ENCODE peak calls at places on chromosomes 13 and 19, in six cellular contexts. R, E, P, A, Z and S are unnamed samples.

GRCh38 chr19:48970923-48971395 is 5.8 kb downstream of the FTL start:
- DNase-seq in E (peak), R (peak), P (peak), A (peak), Z (peak), S (no peak)

GRCh38 chr13:43464578-43465264 is 322.1 kb downstream of the ENOX1 start:
- DNase-seq in R (no peak), A (no peak), E (no peak), P (no peak), Z (no peak), S (no peak)

GRCh38 chr19:57779220-57779845 is 9.9 kb downstream of the ZNF586 start:
- DNase-seq in P (no peak), Z (no peak), E (no peak), A (no peak), R (no peak), S (no peak)

GRCh38 chr19:1073956-1074511 is 7.1 kb downstream of the ARHGAP45 start:
- DNase-seq in Z (no peak), E (no peak), P (no peak), R (no peak), A (no peak), S (no peak)

GRCh38 chr13:91247768-91248167 is 99.7 kb upstream of the MIR17HG start:
- DNase-seq in Z (no peak), P (no peak), R (peak), E (no peak), A (no peak), S (no peak)

GRCh38 chr19:36775768-36776167 is 3.2 kb upstream of the ZNF850 start:
- DNase-seq in R (no peak), E (no peak), P (no peak), A (no peak), Z (no peak), S (no peak)

GRCh38 chr13:114319441-114319871 is 5.2 kb downstream of the CHAMP1 start:
- DNase-seq in P (no peak), Z (no peak), A (peak), E (no peak), R (no peak), S (no peak)

GRCh38 chr19:5492281-5492812 is 37.1 kb downstream of the ZNRF4 start:
- DNase-seq in Z (no peak), P (no peak), E (no peak), A (no peak), R (no peak), S (no peak)

GRCh38 chr19:3378352-3379146 is 12.2 kb downstream of the NFIC start:
- DNase-seq in R (no peak), P (no peak), Z (no peak), E (no peak), A (no peak), S (no peak)

GRCh38 chr13:42047561-42048322 is 706 bp upstream of the DGKH start:
- DNase-seq in R (peak), A (peak), P (peak), E (no peak), Z (peak), S (peak)

GRCh38 chr19:2212861-2213711 is 23.0 kb downstream of the PLEKHJ1 start:
- DNase-seq in P (no peak), A (no peak), R (no peak), Z (no peak), E (no peak), S (no peak)

GRCh38 chr19:39238209-39238608 is 6.6 kb downstream of the IFNL3 start:
- DNase-seq in A (no peak), P (no peak), R (no peak), Z (no peak), E (no peak), S (no peak)

GRCh38 chr19:13961826-13962737 is 9.8 kb downstream of the DCAF15 start:
- DNase-seq in Z (no peak), R (no peak), P (no peak), A (no peak), E (no peak), S (no peak)

GRCh38 chr19:872266-872951 is 12.9 kb downstream of the CFD start:
- DNase-seq in A (no peak), P (no peak), E (peak), R (peak), Z (peak), S (no peak)

GRCh38 chr13:42893346-42893745 is 98.7 kb downstream of the EPSTI1 start:
- DNase-seq in A (no peak), R (peak), Z (no peak), P (no peak), E (no peak), S (no peak)

GRCh38 chr19:38319421-38320258 is at the start of gene KCNK6:
- DNase-seq in R (no peak), P (no peak), A (no peak), E (no peak), Z (peak), S (no peak)

GRCh38 chr13:48186722-48187121 is 46.3 kb upstream of the ITM2B start:
- DNase-seq in A (no peak), R (no peak), P (no peak), E (no peak), Z (no peak), S (no peak)

GRCh38 chr19:5225486-5226345 is 114.9 kb downstream of the PTPRS start:
- DNase-seq in A (no peak), R (peak), P (no peak), E (no peak), Z (peak), S (no peak)

GRCh38 chr13:110759710-110760109 is 46.2 kb downstream of the ING1 start:
- DNase-seq in R (no peak), E (no peak), Z (no peak), A (no peak), P (no peak), S (no peak)

GRCh38 chr13:24272452-24273161 is 36.8 kb upstream of the C1QTNF9 start:
- DNase-seq in E (no peak), Z (peak), R (no peak), P (no peak), A (no peak), S (peak)

GRCh38 chr19:33226550-33227241 is 1.0 kb upstream of the SLC7A10 start:
- DNase-seq in E (no peak), Z (peak), A (no peak), P (no peak), R (peak), S (peak)

GRCh38 chr13:111210488-111210887 is 95.4 kb downstream of the ARHGEF7 start:
- DNase-seq in A (peak), P (peak), Z (no peak), R (no peak), E (no peak), S (no peak)

GRCh38 chr19:55579766-55580621 is 654 bp downstream of the ZNF579 start:
- DNase-seq in P (peak), A (no peak), E (no peak), Z (peak), R (no peak), S (no peak)

GRCh38 chr13:39025433-39025839 is 12.5 kb downstream of the PROSER1 start:
- DNase-seq in E (no peak), A (no peak), Z (no peak), P (no peak), R (no peak), S (no peak)

GRCh38 chr19:53531457-53531856 is 6.5 kb upstream of the ZNF331 start:
- DNase-seq in R (no peak), P (no peak), A (no peak), E (no peak), Z (no peak), S (no peak)

GRCh38 chr19:35908977-35909683 is 1.0 kb upstream of the TYROBP start:
- DNase-seq in Z (no peak), E (no peak), R (no peak), P (no peak), A (no peak), S (peak)

GRCh38 chr19:51471527-51471926 is 6.8 kb upstream of the CEACAM18 start:
- DNase-seq in E (no peak), Z (no peak), R (no peak), P (no peak), A (no peak), S (no peak)

GRCh38 chr13:36432106-36432544 is at the start of gene CCNA1:
- DNase-seq in Z (peak), A (no peak), R (no peak), E (no peak), P (no peak), S (peak)

GRCh38 chr13:74987124-74987690 is 494.8 kb downstream of the TBC1D4 start:
- DNase-seq in Z (no peak), E (no peak), A (no peak), P (no peak), R (no peak), S (no peak)

GRCh38 chr13:111519041-111519440 is 198.6 kb downstream of the TEX29 start:
- DNase-seq in R (no peak), Z (no peak), P (no peak), E (no peak), A (no peak), S (no peak)

GRCh38 chr13:51500687-51501086 is 47.9 kb upstream of the INTS6 start:
- DNase-seq in R (no peak), P (no peak), Z (no peak), E (no peak), A (no peak), S (no peak)

GRCh38 chr13:20689291-20689690 is 14.2 kb upstream of the IL17D start:
- DNase-seq in R (no peak), Z (no peak), P (no peak), A (no peak), E (no peak), S (no peak)

GRCh38 chr13:39737047-39737446 is 81.6 kb downstream of the COG6 start:
- DNase-seq in E (no peak), R (no peak), Z (no peak), P (no peak), A (no peak), S (no peak)

GRCh38 chr13:24228852-24229458 is 68.4 kb downstream of the SPATA13 start:
- DNase-seq in E (peak), R (peak), P (no peak), Z (peak), A (peak), S (no peak)

GRCh38 chr13:27425918-27426630 is 1.7 kb downstream of the GTF3A start:
- DNase-seq in P (no peak), R (peak), Z (peak), A (peak), E (peak), S (no peak)

GRCh38 chr13:76925115-76925514 is 23.2 kb upstream of the ACOD1 start:
- DNase-seq in E (no peak), R (peak), Z (no peak), P (no peak), A (no peak), S (no peak)

GRCh38 chr19:19113040-19113541 is 25.2 kb downstream of the TMEM161A start:
- DNase-seq in Z (peak), P (no peak), E (no peak), R (peak), A (no peak), S (no peak)